ENCODE peak calls at places on chromosomes 5 and 9, in nine cellular contexts. J, V, G, P, N, R, T, M and X are unnamed samples. For H3K4me1 and H3K9me3, the result is how much of the 10 kb centered on the place peaks cover.

GRCh38 chr9:133767625-133768024 is 29.5 kb upstream of the SARDH start:
- DNase-seq in J (no peak), V (peak), G (no peak), P (no peak), N (peak), R (no peak), T (peak), M (no peak), X (no peak)

GRCh38 chr5:77087484-77088291 is 603 bp upstream of the ZBED3 start:
- DNase-seq in J (peak), V (no peak), G (peak), P (no peak), N (peak), R (no peak), T (peak), M (no peak), X (peak)

GRCh38 chr5:133112026-133112660 is 60.3 kb downstream of the HSPA4 start:
- DNase-seq in J (no peak), V (no peak), G (no peak), P (no peak), N (no peak), R (no peak), T (no peak), M (no peak), X (no peak)

GRCh38 chr9:68996457-68996856 is 17.5 kb downstream of the PRKACG start:
- DNase-seq in J (no peak), V (no peak), G (no peak), P (no peak), N (no peak), R (no peak), T (no peak), M (no peak), X (no peak)

GRCh38 chr5:64789457-64789856 is 20.7 kb downstream of the CWC27 start:
- DNase-seq in J (no peak), V (no peak), G (no peak), P (no peak), N (no peak), R (no peak), T (no peak), M (no peak), X (no peak)

GRCh38 chr5:55853271-55853670 is 2.1 kb downstream of the IL31RA start:
- DNase-seq in J (no peak), V (no peak), G (peak), P (no peak), N (no peak), R (no peak), T (no peak), M (no peak), X (no peak)

GRCh38 chr5:106312360-106312759 is 1358.4 kb downstream of the EFNA5 start:
- DNase-seq in J (no peak), V (no peak), G (no peak), P (no peak), N (no peak), R (no peak), T (no peak), M (no peak), X (no peak)

GRCh38 chr5:145887217-145887616 is 14.4 kb upstream of the GRXCR2 start:
- DNase-seq in J (no peak), V (no peak), G (no peak), P (no peak), N (no peak), R (peak), T (no peak), M (no peak), X (no peak)

GRCh38 chr5:78647838-78648358 is 674 bp downstream of the LHFPL2 start:
- DNase-seq in J (peak), V (peak), G (peak), P (peak), N (peak), R (no peak), T (no peak), M (no peak), X (no peak)

GRCh38 chr5:61896811-61897210 is 409.2 kb upstream of the KIF2A start:
- DNase-seq in J (no peak), V (no peak), G (no peak), P (no peak), N (no peak), R (no peak), T (no peak), M (no peak), X (no peak)

GRCh38 chr9:89878687-89879086 is 273.9 kb downstream of the GADD45G start:
- DNase-seq in J (peak), V (peak), G (no peak), P (peak), N (peak), R (no peak), T (peak), M (no peak), X (peak)

GRCh38 chr5:85484982-85485574 is 1100.4 kb upstream of the EDIL3 start:
- DNase-seq in J (no peak), V (no peak), G (no peak), P (no peak), N (no peak), R (peak), T (no peak), M (no peak), X (no peak)

DNA sequence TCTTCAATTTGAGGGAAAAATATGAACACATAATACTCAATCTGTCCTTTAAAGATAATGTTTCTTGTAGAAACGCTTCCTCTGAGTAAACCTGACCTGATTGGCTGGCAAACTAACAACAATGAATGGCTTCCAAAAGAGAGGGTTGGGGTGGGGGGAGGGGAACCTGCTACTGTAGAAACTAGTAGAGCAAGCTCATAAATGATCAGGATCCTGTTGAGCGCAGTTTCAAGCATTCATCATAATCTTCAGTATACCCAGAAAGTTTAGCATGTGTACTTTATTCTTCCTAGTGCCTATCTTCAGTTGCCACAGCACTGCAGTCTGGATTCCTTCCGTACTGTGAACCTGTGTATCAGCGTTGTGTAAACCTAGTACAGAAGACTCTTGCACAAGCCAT is 63.0 kb upstream of the FCHO2 start:
- DNase-seq in J (no peak), V (no peak), G (no peak), P (no peak), N (no peak), R (no peak), T (no peak), M (no peak), X (no peak)
- TF ChIP-seq POLR2AphosphoS5 in J (no peak), V (no peak), G (peak), P (no peak), N (no peak), R (no peak), T (no peak), M (no peak), X (no peak)

GRCh38 chr9:104972242-104972866 is 44.4 kb upstream of the ABCA1 start:
- DNase-seq in J (no peak), V (no peak), G (no peak), P (no peak), N (no peak), R (no peak), T (no peak), M (no peak), X (no peak)

GRCh38 chr9:104977580-104977979 is 49.6 kb upstream of the ABCA1 start:
- DNase-seq in J (no peak), V (no peak), G (no peak), P (no peak), N (no peak), R (no peak), T (no peak), M (no peak), X (no peak)

GRCh38 chr9:104977168-104977567 is 49.2 kb upstream of the ABCA1 start:
- DNase-seq in J (no peak), V (no peak), G (no peak), P (no peak), N (no peak), R (no peak), T (no peak), M (no peak), X (no peak)

GRCh38 chr9:104974053-104974983 is 46.4 kb upstream of the ABCA1 start:
- DNase-seq in J (no peak), V (no peak), G (no peak), P (no peak), N (no peak), R (no peak), T (no peak), M (no peak), X (no peak)

GRCh38 chr9:104976196-104976595 is 48.2 kb upstream of the ABCA1 start:
- DNase-seq in J (no peak), V (no peak), G (no peak), P (no peak), N (no peak), R (no peak), T (no peak), M (no peak), X (no peak)
- H3K4me1 ChIP-seq in J (under half), V (under half), G (under half), P (under half), N (under half), R (under half), T (under half), M (under half), X (under half)

GRCh38 chr5:1393571-1394501 is 48.9 kb upstream of the CLPTM1L start:
- DNase-seq in J (no peak), V (no peak), G (no peak), P (no peak), N (no peak), R (no peak), T (no peak), M (no peak), X (no peak)

GRCh38 chr5:1390861-1391600 is 46.1 kb upstream of the CLPTM1L start:
- DNase-seq in J (no peak), V (no peak), G (no peak), P (no peak), N (no peak), R (no peak), T (no peak), M (no peak), X (no peak)

GRCh38 chr5:1392261-1392660 is 47.4 kb upstream of the CLPTM1L start:
- DNase-seq in J (no peak), V (no peak), G (no peak), P (no peak), N (no peak), R (no peak), T (no peak), M (no peak), X (no peak)

GRCh38 chr5:1391691-1392090 is 46.8 kb upstream of the CLPTM1L start:
- DNase-seq in J (no peak), V (no peak), G (no peak), P (no peak), N (no peak), R (no peak), T (no peak), M (no peak), X (no peak)

DNA sequence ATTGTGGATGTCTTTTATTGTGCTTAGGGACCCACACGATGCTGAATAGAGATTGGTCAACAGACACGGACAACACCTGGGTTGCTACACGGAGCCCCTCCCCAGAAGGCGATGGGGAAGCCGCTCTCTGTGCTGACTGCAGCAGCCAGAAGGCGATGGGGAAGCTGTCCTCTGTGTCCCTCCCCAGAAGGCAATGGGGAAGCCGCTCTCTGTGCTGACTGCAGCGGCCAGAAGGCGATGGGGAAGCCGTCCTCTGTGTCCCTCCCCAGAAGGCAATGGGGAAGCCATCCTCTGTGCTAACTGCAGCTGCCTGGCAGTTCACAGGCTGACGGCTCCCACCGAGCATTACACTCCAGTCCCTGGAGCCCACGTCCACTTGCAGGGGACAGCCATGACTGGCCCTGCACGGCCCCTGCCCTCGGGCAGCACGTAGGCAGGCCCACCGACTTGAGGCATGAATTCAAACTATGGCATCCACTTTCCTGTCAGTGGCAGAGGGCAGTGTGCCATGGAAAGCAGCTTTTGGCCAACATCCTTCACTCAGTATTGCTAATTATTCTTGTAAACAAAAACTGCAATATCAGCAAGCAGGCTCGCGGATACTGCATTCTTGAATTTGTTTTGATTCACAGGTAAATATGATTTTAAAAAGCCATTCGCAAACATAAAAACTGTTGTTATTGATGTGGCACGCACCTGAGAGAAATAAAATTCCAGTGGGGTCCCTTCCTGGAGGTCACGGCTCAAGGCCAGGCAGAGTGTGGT is 48.1 kb upstream of the CLPTM1L start:
- DNase-seq in J (no peak), V (no peak), G (no peak), P (no peak), N (no peak), R (no peak), T (no peak), M (no peak), X (no peak)
- H3K9me3 ChIP-seq in J (under half), V (under half), G (under half), P (under half), N (under half), R (under half), T (under half), M (under half), X (under half)

GRCh38 chr5:172775326-172776234 is 4.6 kb upstream of the DUSP1 start:
- DNase-seq in J (peak), V (peak), G (no peak), P (peak), N (peak), R (no peak), T (peak), M (no peak), X (peak)
- TF ChIP-seq POLR2AphosphoS5 in J (peak), V (peak), G (no peak), P (peak), N (peak), R (no peak), T (peak), M (no peak), X (peak)

DNA sequence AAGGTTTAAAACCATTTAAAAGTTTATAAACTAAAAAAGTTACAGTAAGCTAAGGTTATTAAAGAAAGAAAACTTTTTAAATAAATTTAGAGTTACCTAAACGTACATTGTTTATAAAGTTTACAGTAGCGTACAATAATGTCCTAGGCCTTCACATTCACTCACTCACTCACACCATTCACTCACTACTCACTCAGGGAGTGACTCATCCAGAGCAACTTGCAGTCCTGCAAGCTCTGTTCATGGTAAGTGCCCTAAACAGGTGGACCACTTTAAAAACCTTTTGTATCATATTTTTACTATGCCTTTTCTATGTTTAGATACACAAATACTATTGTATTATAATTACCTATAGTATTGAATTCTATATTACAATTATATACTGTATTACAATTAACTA is 190.8 kb upstream of the RASA1 start:
- DNase-seq in J (no peak), V (no peak), G (no peak), P (no peak), N (no peak), R (no peak), T (no peak), M (no peak), X (no peak)
- H3K4me1 ChIP-seq in J (under half), V (under half), G (under half), P (under half), N (under half), R (under half), T (under half), M (under half), X (under half)

GRCh38 chr5:4005335-4005734 is 409.7 kb downstream of the IRX1 start:
- DNase-seq in J (no peak), V (no peak), G (no peak), P (no peak), N (no peak), R (no peak), T (no peak), M (no peak), X (no peak)
- H3K9me3 ChIP-seq in J (under half), V (under half), G (under half), P (under half), N (under half), R (under half), T (under half), M (under half), X (under half)

DNA sequence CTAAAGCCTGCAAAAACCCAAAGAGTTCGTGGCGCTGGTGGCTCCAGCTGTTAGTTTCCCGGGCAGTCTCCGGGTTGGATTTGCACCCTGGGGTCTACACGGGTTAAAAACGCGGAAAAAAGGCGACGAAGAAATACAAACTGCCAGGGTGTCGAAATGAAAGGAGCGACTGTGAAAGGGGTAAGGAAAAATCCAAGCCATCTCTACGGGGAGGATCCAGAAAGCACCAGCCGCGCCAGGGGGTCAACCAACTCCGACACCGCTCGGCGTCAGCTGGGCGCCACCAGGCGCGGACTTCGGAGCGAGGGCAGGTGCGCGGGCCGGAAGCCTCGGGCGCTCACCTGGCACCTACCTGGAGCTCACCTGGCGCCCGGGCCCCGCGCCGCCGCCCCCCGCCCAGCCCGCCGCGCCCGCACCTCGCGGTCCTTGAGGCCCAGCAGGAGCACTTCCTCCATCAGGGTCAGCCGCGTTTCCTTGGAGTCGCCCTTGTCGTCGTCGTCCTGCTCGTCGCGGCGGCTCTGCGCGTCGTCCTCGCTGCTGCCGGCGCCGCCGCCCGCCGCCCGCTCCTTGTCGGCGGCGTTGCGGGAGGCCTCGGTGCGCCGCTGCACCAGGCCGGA is 617 bp downstream of the GOLPH3 start:
- DNase-seq in J (peak), V (peak), G (no peak), P (peak), N (peak), R (no peak), T (peak), M (no peak), X (peak)
- TF ChIP-seq POLR2AphosphoS5 in J (no peak), V (peak), G (no peak), P (peak), N (peak), R (peak), T (no peak), M (no peak), X (no peak)

GRCh38 chr5:154767537-154767936 is 12.4 kb downstream of the LARP1 start:
- DNase-seq in J (no peak), V (no peak), G (no peak), P (no peak), N (no peak), R (no peak), T (no peak), M (no peak), X (no peak)

GRCh38 chr5:154766558-154767281 is 11.5 kb downstream of the LARP1 start:
- DNase-seq in J (no peak), V (no peak), G (no peak), P (no peak), N (no peak), R (no peak), T (no peak), M (no peak), X (no peak)

GRCh38 chr5:154765396-154765925 is 10.3 kb downstream of the LARP1 start:
- DNase-seq in J (no peak), V (no peak), G (no peak), P (no peak), N (no peak), R (no peak), T (no peak), M (no peak), X (no peak)

GRCh38 chr5:154762700-154763099 is 7.5 kb downstream of the LARP1 start:
- DNase-seq in J (no peak), V (no peak), G (no peak), P (no peak), N (no peak), R (no peak), T (no peak), M (no peak), X (no peak)

DNA sequence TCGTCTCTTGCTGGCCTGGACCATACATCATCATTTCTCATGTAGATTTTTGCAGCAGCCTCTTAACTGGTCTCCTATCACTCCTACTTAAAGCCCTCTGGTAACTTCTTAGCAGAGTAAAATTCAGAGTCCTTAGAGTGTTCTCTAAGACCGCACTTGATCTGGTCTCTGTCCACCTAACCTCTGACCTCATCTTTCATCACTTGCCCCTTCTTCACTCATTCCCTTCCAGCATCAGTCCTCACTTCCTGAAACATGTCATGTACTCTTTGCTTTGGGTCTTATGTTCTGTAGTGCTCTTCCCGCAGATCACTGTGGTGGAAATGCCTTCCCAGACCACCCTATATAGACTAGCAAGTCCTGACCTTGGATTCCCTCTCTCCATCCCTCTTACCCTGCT is 9.8 kb downstream of the LARP1 start:
- DNase-seq in J (no peak), V (no peak), G (no peak), P (no peak), N (no peak), R (no peak), T (no peak), M (no peak), X (no peak)
- H3K4me1 ChIP-seq in J (half or more), V (half or more), G (under half), P (under half), N (half or more), R (under half), T (half or more), M (half or more), X (half or more)

GRCh38 chr5:141320225-141321169 is at the start of gene TAF7:
- DNase-seq in J (peak), V (peak), G (peak), P (peak), N (peak), R (peak), T (peak), M (peak), X (peak)

GRCh38 chr5:141319699-141320098 is 885 bp downstream of the TAF7 start:
- DNase-seq in J (no peak), V (no peak), G (no peak), P (no peak), N (no peak), R (no peak), T (no peak), M (no peak), X (no peak)

GRCh38 chr5:141313711-141314110 is 6.9 kb downstream of the TAF7 start:
- DNase-seq in J (no peak), V (no peak), G (no peak), P (no peak), N (no peak), R (no peak), T (no peak), M (no peak), X (no peak)

GRCh38 chr5:141322261-141322660 is 1.7 kb upstream of the TAF7 start:
- DNase-seq in J (no peak), V (no peak), G (no peak), P (no peak), N (no peak), R (no peak), T (no peak), M (no peak), X (no peak)

GRCh38 chr5:141319202-141319601 is 1.4 kb downstream of the TAF7 start:
- DNase-seq in J (no peak), V (no peak), G (no peak), P (no peak), N (no peak), R (no peak), T (no peak), M (no peak), X (no peak)
- H3K9me3 ChIP-seq in J (half or more), V (under half), G (under half), P (half or more), N (half or more), R (under half), T (half or more), M (half or more), X (half or more)